ENCODE peak calls at places on chromosomes 6 and 20, in five cellular contexts. M is Daoy; I is stimulated activated CD8-positive, alpha-beta memory T cell treated with anti-CD3 and anti-CD28 coated beads, Interleukin-15, amount 100 ng/mL, for 1 hour; E is SK-N-DZ; V is stimulated activated naive CD8-positive, alpha-beta T cell treated with anti-CD3 and anti-CD28 coated beads, Interleukin-15, amount 100 ng/mL, for 72 hours. D is an unnamed sample.

GRCh38 chr6:15621203-15622044 is 41.4 kb downstream of the DTNBP1 start:
- DNase-seq in M (no peak), I (no peak), E (peak; percentile 84), V (peak; percentile 13), D (no peak)

GRCh38 chr20:51227744-51228143 is 204.8 kb upstream of the KCNG1 start:
- DNase-seq in M (no peak), I (no peak), E (no peak), V (no peak), D (no peak)

GRCh38 chr20:23624307-23624706 is 13.4 kb downstream of the CST3 start:
- DNase-seq in M (peak; percentile 12), I (no peak), E (no peak), V (no peak), D (no peak)

GRCh38 chr20:41436679-41437078 is 70.1 kb upstream of the EMILIN3 start:
- DNase-seq in M (no peak), I (no peak), E (no peak), V (no peak), D (no peak)

GRCh38 chr6:20827798-20828197 is 293.5 kb downstream of the CDKAL1 start:
- DNase-seq in M (no peak), I (no peak), E (no peak), V (no peak), D (no peak)

GRCh38 chr20:58312836-58313235 is 3.3 kb downstream of the RAB22A start:
- DNase-seq in M (peak; percentile 4), I (no peak), E (no peak), V (peak; percentile 17), D (no peak)

GRCh38 chr6:35585688-35586087 is 73.0 kb upstream of the TULP1 start:
- DNase-seq in M (no peak), I (no peak), E (no peak), V (no peak), D (no peak)

GRCh38 chr6:157954150-157955117 is 27.2 kb upstream of the SYNJ2 start:
- DNase-seq in M (no peak), I (no peak), E (peak; percentile 13), V (peak; percentile 7), D (no peak)